ENCODE peak calls at places on chromosomes 16 and 17, in ten cellular contexts. S is A549; L is progenitor cell of endocrine pancreas; O is stimulated activated CD4-positive, alpha-beta T cell treated with anti-CD3 and anti-CD28 coated beads, Interleukin-4, amount 100 ng/mL, for 24 hours; N is iPS-NIHi11; V is brain pericyte; C is A673; Q is dermis blood vessel endothelial cell; E is nephron progenitor cell; X is HFF-Myc. G is an unnamed sample.
A peak's percentile ranks its signal among the peaks of the same experiment; 100 is the strongest.

GRCh38 chr16:13684819-13685218 is 235.1 kb upstream of the ERCC4 start:
- DNase-seq in S (no peak), E (no peak), V (no peak), L (no peak), X (no peak), O (no peak), N (no peak), C (no peak), Q (no peak), G (no peak)

GRCh38 chr16:58243528-58244004 is 45.7 kb upstream of the CSNK2A2 start:
- DNase-seq in N (no peak), O (no peak), X (no peak), C (no peak), L (no peak), S (no peak), Q (no peak), E (no peak), V (no peak), G (no peak)

GRCh38 chr17:20998571-20999043 is 44.2 kb downstream of the USP22 start:
- DNase-seq in E (no peak), N (no peak), L (no peak), C (no peak), V (no peak), O (no peak), X (no peak), Q (no peak), S (no peak), G (no peak)

GRCh38 chr17:4492762-4493561 is 5.7 kb upstream of the SPNS2 start:
- DNase-seq in L (peak; percentile 83), E (peak; percentile 97), Q (peak; percentile 74), X (peak; percentile 26), S (peak; percentile 64), N (peak; percentile 92), C (peak; percentile 54), V (no peak), O (no peak), G (peak; percentile 95)

GRCh38 chr17:40340880-40341807 is 23.4 kb downstream of the GJD3 start:
- DNase-seq in O (peak; percentile 80), C (no peak), S (peak; percentile 92), E (peak; percentile 90), L (peak; percentile 81), X (no peak), Q (peak; percentile 78), V (no peak), N (peak; percentile 85), G (peak; percentile 96)

GRCh38 chr16:8798174-8798527 is 512 bp downstream of the PMM2 start:
- DNase-seq in O (peak; percentile 37), X (no peak), L (no peak), S (no peak), Q (no peak), E (no peak), V (no peak), C (no peak), N (no peak), G (no peak)

GRCh38 chr16:56852968-56853367 is 12.0 kb upstream of the SLC12A3 start:
- DNase-seq in E (no peak), C (no peak), X (no peak), Q (no peak), S (no peak), L (no peak), O (no peak), V (no peak), N (no peak), G (no peak)

GRCh38 chr16:51409001-51409675 is 258.1 kb upstream of the SALL1 start:
- DNase-seq in V (no peak), S (no peak), E (no peak), X (no peak), L (no peak), Q (no peak), N (no peak), C (no peak), O (no peak), G (no peak)

GRCh38 chr16:62253926-62254325 is 217.7 kb upstream of the CDH8 start:
- DNase-seq in S (no peak), Q (no peak), E (no peak), C (peak; percentile 9), X (no peak), O (no peak), V (no peak), N (no peak), L (no peak), G (no peak)

GRCh38 chr16:88318091-88318494 is 64.7 kb upstream of the ZNF469 start:
- DNase-seq in S (no peak), E (no peak), V (no peak), O (no peak), N (no peak), X (no peak), L (no peak), C (no peak), Q (no peak), G (no peak)

GRCh38 chr16:69294051-69294450 is 17.1 kb upstream of the VPS4A start:
- DNase-seq in Q (no peak), E (no peak), V (no peak), L (no peak), O (no peak), S (no peak), X (no peak), C (no peak), N (no peak), G (no peak)

GRCh38 chr17:58172369-58173071 is 5.7 kb downstream of the OR4D2 start:
- DNase-seq in Q (peak; percentile 25), O (peak; percentile 45), N (peak; percentile 57), S (peak; percentile 68), E (no peak), X (no peak), C (peak; percentile 52), L (no peak), V (no peak), G (peak; percentile 74)

GRCh38 chr17:79033741-79034501 is 10.0 kb downstream of the C1QTNF1 start:
- DNase-seq in X (no peak), E (no peak), L (no peak), V (peak; percentile 81), O (no peak), N (no peak), S (no peak), Q (no peak), C (no peak), G (no peak)

GRCh38 chr17:35254107-35254802 is 11.4 kb downstream of the SLFN5 start:
- DNase-seq in O (no peak), X (peak; percentile 85), V (peak; percentile 79), E (no peak), N (no peak), S (peak; percentile 43), Q (peak; percentile 96), C (peak; percentile 60), L (no peak), G (no peak)

GRCh38 chr16:82133798-82134197 is 36.2 kb downstream of the MPHOSPH6 start:
- DNase-seq in O (peak; percentile 5), Q (no peak), N (no peak), C (no peak), E (no peak), L (no peak), X (no peak), S (no peak), V (no peak), G (no peak)

GRCh38 chr17:15263206-15263579 is 1.9 kb downstream of the PMP22 start:
- DNase-seq in N (peak; percentile 61), Q (peak; percentile 69), V (no peak), S (peak; percentile 73), C (peak; percentile 4), X (no peak), L (no peak), E (peak; percentile 53), O (no peak), G (peak; percentile 80)

GRCh38 chr17:55175788-55176425 is 88.9 kb upstream of the HLF start:
- DNase-seq in Q (no peak), O (no peak), E (no peak), N (no peak), V (no peak), C (no peak), X (no peak), L (no peak), S (no peak), G (no peak)

GRCh38 chr17:80125656-80126448 is 21.1 kb downstream of the EIF4A3 start:
- DNase-seq in Q (peak; percentile 11), L (no peak), X (no peak), N (no peak), V (no peak), C (no peak), E (no peak), O (no peak), S (no peak), G (no peak)